ENCODE peak calls at places on chromosomes 11 and 22, in nine cellular contexts. I, Q, T, L, R, M, G, V and P are unnamed samples.

GRCh38 chr11:70078095-70078795 is at the start of gene ANO1:
- DNase-seq in I (no peak), Q (peak), T (no peak), L (no peak), R (peak), M (no peak), G (no peak), V (no peak), P (no peak)

GRCh38 chr11:17929171-17929570 is 83.7 kb downstream of the SERGEF start:
- DNase-seq in I (no peak), Q (no peak), T (no peak), L (no peak), R (no peak), M (no peak), G (no peak), V (no peak), P (no peak)

GRCh38 chr11:134240592-134240991 is 12.6 kb downstream of the THYN1 start:
- DNase-seq in I (no peak), Q (no peak), T (no peak), L (no peak), R (no peak), M (no peak), G (no peak), V (no peak), P (no peak)

GRCh38 chr11:27395556-27396258 is 32.7 kb upstream of the CCDC34 start:
- DNase-seq in I (no peak), Q (peak), T (peak), L (no peak), R (no peak), M (no peak), G (no peak), V (peak), P (no peak)

GRCh38 chr11:84437129-84438123 is 1151.3 kb upstream of the CCDC90B start:
- DNase-seq in I (peak), Q (peak), T (peak), L (peak), R (peak), M (no peak), G (peak), V (peak), P (peak)

GRCh38 chr22:37334859-37335818 is 52.8 kb downstream of the CYTH4 start:
- DNase-seq in I (no peak), Q (peak), T (no peak), L (no peak), R (peak), M (no peak), G (no peak), V (no peak), P (no peak)

GRCh38 chr11:13983081-13983751 is 20.7 kb downstream of the SPON1 start:
- DNase-seq in I (no peak), Q (no peak), T (peak), L (no peak), R (no peak), M (no peak), G (no peak), V (peak), P (peak)

GRCh38 chr11:78835646-78836045 is 261.0 kb upstream of the NARS2 start:
- DNase-seq in I (no peak), Q (no peak), T (no peak), L (no peak), R (no peak), M (no peak), G (no peak), V (no peak), P (no peak)

GRCh38 chr11:56885182-56885581 is 103.5 kb upstream of the OR5AK2 start:
- DNase-seq in I (no peak), Q (peak), T (peak), L (no peak), R (no peak), M (no peak), G (peak), V (peak), P (no peak)

GRCh38 chr11:68328374-68329091 is 16.1 kb downstream of the LRP5 start:
- DNase-seq in I (no peak), Q (peak), T (no peak), L (no peak), R (peak), M (no peak), G (no peak), V (peak), P (no peak)

GRCh38 chr11:130390071-130390758 is 38.2 kb downstream of the ADAMTS8 start:
- DNase-seq in I (no peak), Q (no peak), T (peak), L (no peak), R (no peak), M (no peak), G (no peak), V (no peak), P (no peak)

GRCh38 chr11:122406466-122406865 is 249.1 kb upstream of the UBASH3B start:
- DNase-seq in I (no peak), Q (no peak), T (no peak), L (no peak), R (no peak), M (no peak), G (no peak), V (no peak), P (no peak)

GRCh38 chr22:19492504-19493174 is 12.9 kb downstream of the CDC45 start:
- DNase-seq in I (no peak), Q (no peak), T (no peak), L (no peak), R (no peak), M (no peak), G (no peak), V (no peak), P (no peak)

GRCh38 chr11:123100378-123101085 is 38.6 kb upstream of the HSPA8 start:
- DNase-seq in I (no peak), Q (no peak), T (no peak), L (peak), R (no peak), M (no peak), G (no peak), V (no peak), P (no peak)

GRCh38 chr11:35800970-35801953 is 138.7 kb downstream of the TRIM44 start:
- DNase-seq in I (peak), Q (no peak), T (no peak), L (no peak), R (no peak), M (no peak), G (no peak), V (no peak), P (no peak)